ENCODE peak calls at places on chromosomes 13 and 19, in four cellular contexts. One of them, this sample, is unnamed.

GRCh38 chr19:58379276-58379675 is 1.6 kb downstream of the ZNF837 start:
- DNase-seq in Calu3: no peak
- DNase-seq in heart right ventricle: no peak
- DNase-seq in coronary artery: no peak
- DNase-seq in this sample: no peak

GRCh38 chr19:17454579-17454978 is 6.1 kb upstream of the TMEM221 start:
- DNase-seq in Calu3: no peak
- DNase-seq in heart right ventricle: no peak
- DNase-seq in coronary artery: no peak
- DNase-seq in this sample: peak

GRCh38 chr13:26061947-26062346 is 10.1 kb upstream of the SHISA2 start:
- DNase-seq in Calu3: no peak
- DNase-seq in heart right ventricle: no peak
- DNase-seq in coronary artery: no peak
- DNase-seq in this sample: no peak

GRCh38 chr13:95604534-95604915 is 40.0 kb downstream of the DZIP1 start:
- DNase-seq in Calu3: no peak
- DNase-seq in heart right ventricle: no peak
- DNase-seq in coronary artery: no peak
- DNase-seq in this sample: no peak

GRCh38 chr19:47232422-47233211 is 1.6 kb upstream of the BBC3 start:
- DNase-seq in Calu3: peak
- DNase-seq in heart right ventricle: no peak
- DNase-seq in coronary artery: no peak
- DNase-seq in this sample: no peak

GRCh38 chr13:60645552-60646138 is 248.6 kb downstream of the TDRD3 start:
- DNase-seq in Calu3: no peak
- DNase-seq in heart right ventricle: no peak
- DNase-seq in coronary artery: no peak
- DNase-seq in this sample: no peak

GRCh38 chr13:44876782-44877324 is 112.4 kb downstream of the NUFIP1 start:
- DNase-seq in Calu3: no peak
- DNase-seq in heart right ventricle: no peak
- DNase-seq in coronary artery: no peak
- DNase-seq in this sample: peak

GRCh38 chr19:38559428-38560401 is 58.0 kb downstream of the MAP4K1 start:
- DNase-seq in Calu3: no peak
- DNase-seq in heart right ventricle: no peak
- DNase-seq in coronary artery: no peak
- DNase-seq in this sample: no peak

GRCh38 chr13:44575741-44576395 is at the start of gene TSC22D1:
- DNase-seq in Calu3: peak
- DNase-seq in heart right ventricle: peak
- DNase-seq in coronary artery: no peak
- DNase-seq in this sample: peak

GRCh38 chr19:17847538-17848366 is at the start of gene JAK3:
- DNase-seq in Calu3: no peak
- DNase-seq in heart right ventricle: peak
- DNase-seq in coronary artery: no peak
- DNase-seq in this sample: peak

GRCh38 chr13:74464656-74465055 is 330.5 kb upstream of the KLF12 start:
- DNase-seq in Calu3: no peak
- DNase-seq in heart right ventricle: peak
- DNase-seq in coronary artery: no peak
- DNase-seq in this sample: no peak

GRCh38 chr19:41871573-41872383 is 5.3 kb upstream of the CD79A start:
- DNase-seq in Calu3: no peak
- DNase-seq in heart right ventricle: peak
- DNase-seq in coronary artery: no peak
- DNase-seq in this sample: no peak

GRCh38 chr13:60514891-60515290 is 117.9 kb downstream of the TDRD3 start:
- DNase-seq in Calu3: no peak
- DNase-seq in heart right ventricle: no peak
- DNase-seq in coronary artery: no peak
- DNase-seq in this sample: no peak

GRCh38 chr13:51298812-51299211 is 40.7 kb upstream of the SERPINE3 start:
- DNase-seq in Calu3: no peak
- DNase-seq in heart right ventricle: no peak
- DNase-seq in coronary artery: no peak
- DNase-seq in this sample: no peak

GRCh38 chr19:22532388-22533310 is 101.5 kb upstream of the ZNF492 start:
- DNase-seq in Calu3: no peak
- DNase-seq in heart right ventricle: peak
- DNase-seq in coronary artery: peak
- DNase-seq in this sample: no peak

GRCh38 chr19:51018745-51019543 is 565 bp downstream of the KLK10 start:
- DNase-seq in Calu3: peak
- DNase-seq in heart right ventricle: no peak
- DNase-seq in coronary artery: no peak
- DNase-seq in this sample: peak

GRCh38 chr13:98664047-98664446 is 87.1 kb upstream of the STK24 start:
- DNase-seq in Calu3: peak
- DNase-seq in heart right ventricle: no peak
- DNase-seq in coronary artery: no peak
- DNase-seq in this sample: no peak

GRCh38 chr19:5447700-5448311 is 7.4 kb upstream of the ZNRF4 start:
- DNase-seq in Calu3: no peak
- DNase-seq in heart right ventricle: no peak
- DNase-seq in coronary artery: no peak
- DNase-seq in this sample: no peak

GRCh38 chr19:45456500-45456815 is 11.3 kb upstream of the FOSB start:
- DNase-seq in Calu3: no peak
- DNase-seq in heart right ventricle: no peak
- DNase-seq in coronary artery: no peak
- DNase-seq in this sample: no peak

GRCh38 chr13:28299941-28300340 is 161.6 kb downstream of the PAN3 start:
- DNase-seq in Calu3: no peak
- DNase-seq in heart right ventricle: no peak
- DNase-seq in coronary artery: no peak
- DNase-seq in this sample: no peak

GRCh38 chr19:3366761-3367571 is 583 bp downstream of the NFIC start:
- DNase-seq in Calu3: peak
- DNase-seq in heart right ventricle: peak
- DNase-seq in coronary artery: peak
- DNase-seq in this sample: no peak

GRCh38 chr19:4369888-4370260 is 26.5 kb downstream of the MPND start:
- DNase-seq in Calu3: no peak
- DNase-seq in heart right ventricle: no peak
- DNase-seq in coronary artery: no peak
- DNase-seq in this sample: peak

GRCh38 chr19:41249707-41250423 is 14.3 kb upstream of the HNRNPUL1 start:
- DNase-seq in Calu3: no peak
- DNase-seq in heart right ventricle: no peak
- DNase-seq in coronary artery: no peak
- DNase-seq in this sample: no peak

GRCh38 chr19:34345934-34346333 is 19.1 kb upstream of the GPI start:
- DNase-seq in Calu3: peak
- DNase-seq in heart right ventricle: peak
- DNase-seq in coronary artery: no peak
- DNase-seq in this sample: peak

DNA sequence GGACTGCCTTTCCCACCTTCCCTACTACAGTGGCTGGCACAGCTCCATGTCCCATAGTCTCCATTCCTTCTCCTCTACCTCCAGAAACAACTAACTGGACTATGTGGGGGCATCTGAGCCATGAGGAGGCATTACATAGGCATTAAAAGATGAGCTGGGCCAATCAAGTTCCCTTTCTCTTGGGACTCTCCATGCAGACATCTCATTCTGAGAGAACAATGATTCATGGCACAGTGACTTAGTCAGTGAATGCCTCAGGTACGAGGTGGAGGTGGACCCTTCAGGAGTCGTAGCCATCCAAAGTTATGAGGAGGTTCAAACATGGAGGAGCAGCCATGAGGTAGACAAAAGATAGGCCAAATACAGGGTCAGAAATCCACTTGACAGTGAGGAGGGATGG is 70.0 kb downstream of the GPC6 start:
- DNase-seq in Calu3: no peak
- DNase-seq in heart right ventricle: no peak
- DNase-seq in coronary artery: no peak
- DNase-seq in this sample: no peak
- TF ChIP-seq CTCF in Calu3: no peak
- TF ChIP-seq CTCF in heart right ventricle: no peak
- TF ChIP-seq CTCF in coronary artery: no peak
- TF ChIP-seq CTCF in this sample: no peak

DNA sequence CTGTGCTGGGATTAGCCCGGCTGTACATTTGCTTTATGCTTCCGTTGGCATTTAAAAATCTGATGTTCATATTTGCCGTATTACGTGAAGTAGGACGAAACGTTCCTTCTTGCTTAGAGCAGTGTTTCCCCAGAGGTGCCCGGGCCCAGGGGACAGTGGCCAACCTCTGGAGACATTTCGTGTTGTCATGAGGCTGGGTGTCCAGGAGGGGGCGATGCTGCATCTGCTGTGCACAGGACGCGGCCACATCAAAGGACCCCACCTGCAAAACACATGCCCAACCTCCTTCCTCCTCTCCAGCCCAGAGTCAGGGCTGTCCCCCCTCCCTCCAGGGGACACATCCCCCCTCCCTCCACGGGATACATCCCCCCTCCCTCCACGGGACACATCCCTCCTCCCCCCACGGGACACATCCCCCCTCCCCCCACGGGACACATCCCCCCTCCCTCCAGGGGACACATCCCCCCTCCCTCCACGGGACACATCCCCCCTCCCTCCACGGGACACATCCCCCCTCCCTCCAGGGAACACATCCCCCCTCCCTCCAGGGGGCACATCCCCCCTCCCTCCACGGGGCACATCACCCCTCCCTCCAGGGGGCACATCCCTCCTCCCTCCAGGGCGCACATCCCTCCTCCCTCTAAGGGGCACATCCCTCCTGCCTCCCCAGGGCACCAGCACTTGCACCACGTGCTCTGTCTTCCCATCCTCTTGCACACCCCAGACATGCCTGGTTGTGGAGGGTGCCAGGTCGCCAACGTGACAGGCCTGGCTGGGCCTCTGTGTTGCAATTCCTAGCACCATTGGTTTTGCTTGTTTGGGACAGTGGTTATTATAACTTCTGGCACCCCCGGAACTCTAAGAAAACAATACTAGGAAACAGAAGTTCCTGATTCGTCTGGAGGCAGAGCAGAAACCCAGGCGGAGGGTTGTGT is 46.7 kb downstream of the GAS6 start:
- DNase-seq in Calu3: peak
- DNase-seq in heart right ventricle: peak
- DNase-seq in coronary artery: peak
- DNase-seq in this sample: peak
- TF ChIP-seq CTCF in Calu3: peak
- TF ChIP-seq CTCF in heart right ventricle: peak
- TF ChIP-seq CTCF in coronary artery: peak
- TF ChIP-seq CTCF in this sample: peak

DNA sequence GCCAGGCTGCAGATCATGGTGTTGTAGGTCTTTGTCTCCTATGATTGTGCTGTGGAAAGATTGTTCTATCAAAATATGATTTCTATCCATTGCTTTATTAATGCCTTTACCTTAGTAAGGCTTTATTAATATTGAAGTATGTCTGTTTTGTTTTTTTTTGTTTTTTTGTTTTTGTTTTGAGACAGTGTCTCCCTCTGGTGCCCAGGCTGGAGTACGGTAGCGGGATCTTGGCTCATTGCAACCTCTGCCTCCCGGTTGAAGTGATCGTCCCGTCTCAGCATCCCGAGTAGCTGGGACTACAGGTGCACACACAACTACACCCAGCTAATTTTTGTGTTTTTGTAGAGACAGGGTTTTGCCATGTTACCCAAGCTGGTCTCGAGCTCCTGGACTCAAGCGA is 7.7 kb downstream of the IRGC start:
- DNase-seq in Calu3: peak
- DNase-seq in heart right ventricle: no peak
- DNase-seq in coronary artery: no peak
- DNase-seq in this sample: no peak
- TF ChIP-seq CTCF in Calu3: peak
- TF ChIP-seq CTCF in heart right ventricle: peak
- TF ChIP-seq CTCF in coronary artery: no peak
- TF ChIP-seq CTCF in this sample: no peak

GRCh38 chr19:8355631-8356402 is 8.1 kb upstream of the ANGPTL4 start:
- DNase-seq in Calu3: peak
- DNase-seq in heart right ventricle: no peak
- DNase-seq in coronary artery: peak
- DNase-seq in this sample: no peak
- TF ChIP-seq CTCF in Calu3: no peak
- TF ChIP-seq CTCF in heart right ventricle: no peak
- TF ChIP-seq CTCF in coronary artery: no peak
- TF ChIP-seq CTCF in this sample: no peak

GRCh38 chr19:1616396-1616795 is 11.1 kb upstream of the UQCR11 start:
- DNase-seq in Calu3: no peak
- DNase-seq in heart right ventricle: peak
- DNase-seq in coronary artery: no peak
- DNase-seq in this sample: no peak

GRCh38 chr19:1619703-1620102 is 14.4 kb upstream of the UQCR11 start:
- DNase-seq in Calu3: no peak
- DNase-seq in heart right ventricle: no peak
- DNase-seq in coronary artery: no peak
- DNase-seq in this sample: no peak

GRCh38 chr19:1616875-1617274 is 11.6 kb upstream of the UQCR11 start:
- DNase-seq in Calu3: no peak
- DNase-seq in heart right ventricle: no peak
- DNase-seq in coronary artery: no peak
- DNase-seq in this sample: no peak

GRCh38 chr19:1619094-1619439 is 13.8 kb upstream of the UQCR11 start:
- DNase-seq in Calu3: no peak
- DNase-seq in heart right ventricle: no peak
- DNase-seq in coronary artery: no peak
- DNase-seq in this sample: no peak

GRCh38 chr19:1618157-1619093 is 13.2 kb upstream of the UQCR11 start:
- DNase-seq in Calu3: peak
- DNase-seq in heart right ventricle: peak
- DNase-seq in coronary artery: no peak
- DNase-seq in this sample: no peak
- TF ChIP-seq CTCF in Calu3: peak
- TF ChIP-seq CTCF in heart right ventricle: no peak
- TF ChIP-seq CTCF in coronary artery: no peak
- TF ChIP-seq CTCF in this sample: peak